ENCODE peak calls at places on chromosomes 16 and 17, in eight cellular contexts. P is endodermal cell, I is IMR-90, R is GM23338, G is heart right ventricle, Q is BE2C, O is pancreas, F is H1. K is an unnamed sample. For H3K36me3 and H3K4me1, the result is how much of the 10 kb centered on the place peaks cover.

GRCh38 chr17:11300201-11300600 is 59.2 kb downstream of the SHISA6 start:
- DNase-seq in F (no peak), O (no peak), R (no peak), Q (no peak), G (no peak), I (no peak), P (no peak), K (no peak)

GRCh38 chr17:62134397-62134796 is 69.3 kb upstream of the MED13 start:
- DNase-seq in G (no peak), O (no peak), Q (no peak), P (no peak), F (no peak), R (no peak), I (peak), K (no peak)

GRCh38 chr17:48310748-48311213 is 119.2 kb downstream of the SKAP1 start:
- DNase-seq in G (no peak), I (no peak), F (no peak), O (no peak), Q (no peak), P (peak), R (peak), K (no peak)

GRCh38 chr16:66274335-66275110 is 92.0 kb upstream of the CDH5 start:
- DNase-seq in I (peak), O (no peak), Q (no peak), F (no peak), P (peak), R (no peak), G (no peak), K (no peak)

GRCh38 chr17:7959503-7960253 is 27.7 kb downstream of the CNTROB start:
- DNase-seq in R (no peak), G (no peak), I (no peak), P (no peak), O (no peak), F (no peak), Q (no peak), K (no peak)

GRCh38 chr17:60170835-60171752 is 21.3 kb downstream of the CA4 start:
- DNase-seq in R (no peak), Q (no peak), I (peak), F (no peak), O (no peak), G (no peak), P (peak), K (no peak)

GRCh38 chr17:31296156-31296555 is 883 bp downstream of the OMG start:
- DNase-seq in I (no peak), R (no peak), Q (no peak), F (no peak), P (no peak), O (no peak), G (no peak), K (no peak)

GRCh38 chr17:33220031-33220430 is 73.1 kb downstream of the ASIC2 start:
- DNase-seq in G (no peak), O (no peak), R (no peak), F (no peak), Q (no peak), P (no peak), I (no peak), K (no peak)

GRCh38 chr16:83356266-83356665 is 451.5 kb upstream of the HSBP1 start:
- DNase-seq in O (no peak), I (peak), F (no peak), Q (no peak), P (peak), R (peak), G (no peak), K (no peak)

GRCh38 chr16:66510711-66511614 is 39.0 kb downstream of the TK2 start:
- DNase-seq in P (no peak), F (no peak), R (no peak), I (no peak), G (no peak), Q (no peak), O (peak), K (peak)

GRCh38 chr17:72863511-72864175 is 228.8 kb downstream of the SLC39A11 start:
- DNase-seq in G (no peak), I (no peak), Q (no peak), P (peak), F (no peak), R (no peak), O (no peak), K (no peak)

GRCh38 chr16:30958164-30959083 is 870 bp downstream of the SETD1A start:
- DNase-seq in F (no peak), P (peak), R (peak), O (peak), I (peak), G (no peak), Q (peak), K (peak)

GRCh38 chr16:27269300-27270150 is 953 bp upstream of the NSMCE1 start:
- DNase-seq in R (no peak), F (no peak), P (peak), O (no peak), G (no peak), Q (no peak), I (no peak), K (no peak)

GRCh38 chr16:9138731-9139501 is 47.5 kb downstream of the HAPSTR1 start:
- DNase-seq in P (peak), F (no peak), R (peak), G (peak), Q (peak), I (peak), O (peak), K (peak)

GRCh38 chr16:61901689-61902088 is 134.5 kb downstream of the CDH8 start:
- DNase-seq in P (no peak), F (no peak), I (no peak), Q (no peak), G (no peak), O (no peak), R (no peak), K (no peak)

GRCh38 chr16:87465306-87465705 is 27.5 kb downstream of the ZCCHC14 start:
- DNase-seq in P (no peak), Q (peak), G (peak), I (peak), F (no peak), O (peak), R (no peak), K (peak)

GRCh38 chr16:56675685-56676210 is 6.1 kb downstream of the MT1H start:
- DNase-seq in R (peak), F (no peak), P (peak), Q (no peak), G (no peak), O (no peak), I (no peak), K (no peak)

GRCh38 chr17:1736348-1737281 is 6.1 kb upstream of the SERPINF2 start:
- DNase-seq in F (no peak), G (peak), R (no peak), Q (peak), I (peak), O (no peak), P (no peak), K (no peak)

GRCh38 chr17:68600881-68601564 is at the start of gene FAM20A:
- DNase-seq in G (peak), R (peak), P (peak), I (no peak), F (no peak), O (peak), Q (peak), K (peak)

GRCh38 chr16:85492617-85492957 is 120.5 kb upstream of the GSE1 start:
- DNase-seq in Q (peak), G (no peak), O (no peak), R (no peak), P (no peak), F (no peak), I (no peak), K (no peak)

DNA sequence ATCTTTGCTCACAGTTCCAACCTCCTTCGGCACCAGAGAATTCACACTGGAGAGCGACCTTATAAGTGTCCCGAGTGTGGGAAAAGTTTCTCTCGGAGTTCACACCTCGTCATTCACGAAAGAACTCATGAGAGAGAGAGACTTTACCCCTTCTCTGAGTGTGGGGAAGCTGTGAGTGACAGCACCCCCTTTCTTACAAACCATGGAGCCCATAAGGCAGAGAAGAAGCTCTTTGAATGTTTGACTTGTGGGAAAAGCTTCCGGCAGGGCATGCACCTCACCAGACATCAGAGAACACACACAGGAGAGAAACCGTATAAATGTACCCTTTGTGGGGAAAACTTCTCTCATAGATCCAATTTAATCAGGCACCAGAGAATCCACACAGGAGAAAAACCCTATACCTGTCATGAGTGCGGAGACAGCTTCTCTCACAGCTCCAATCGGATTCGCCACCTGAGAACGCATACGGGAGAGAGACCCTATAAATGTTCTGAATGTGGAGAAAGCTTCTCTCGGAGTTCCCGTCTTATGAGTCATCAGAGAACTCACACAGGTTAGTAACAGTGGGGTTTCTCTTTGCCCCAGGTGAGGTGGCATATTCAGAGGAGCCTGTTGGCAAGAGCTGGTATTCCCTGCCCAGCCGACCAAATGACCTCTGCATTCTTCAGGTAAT is 6.8 kb downstream of the ZNF263 start:
- DNase-seq in Q (no peak), R (no peak), P (no peak), I (no peak), G (no peak), O (no peak), F (no peak), K (no peak)
- H3K4me3 ChIP-seq in Q (no peak), R (no peak), P (peak), I (no peak), G (no peak), O (no peak), F (no peak), K (no peak)

GRCh38 chr17:67215991-67216421 is 29.0 kb downstream of the HELZ start:
- DNase-seq in O (no peak), Q (no peak), G (no peak), I (no peak), F (no peak), R (no peak), P (no peak), K (no peak)
- H3K36me3 ChIP-seq in O (under half), Q (under half), G (under half), I (under half), F (under half), R (under half), P (half or more), K (under half)

GRCh38 chr17:82921426-82921825 is 81.6 kb upstream of the ZNF750 start:
- DNase-seq in O (peak), G (no peak), Q (no peak), P (no peak), I (no peak), R (no peak), F (no peak), K (peak)

GRCh38 chr17:82920715-82921114 is 80.9 kb upstream of the ZNF750 start:
- DNase-seq in Q (no peak), F (no peak), R (no peak), O (peak), P (no peak), G (no peak), I (no peak), K (peak)

GRCh38 chr17:82924214-82924613 is 84.4 kb upstream of the ZNF750 start:
- DNase-seq in R (no peak), I (no peak), O (peak), F (no peak), G (no peak), P (no peak), Q (no peak), K (peak)

GRCh38 chr17:82923366-82924113 is 83.7 kb upstream of the ZNF750 start:
- DNase-seq in F (no peak), P (no peak), G (no peak), Q (no peak), R (no peak), I (no peak), O (peak), K (peak)

DNA sequence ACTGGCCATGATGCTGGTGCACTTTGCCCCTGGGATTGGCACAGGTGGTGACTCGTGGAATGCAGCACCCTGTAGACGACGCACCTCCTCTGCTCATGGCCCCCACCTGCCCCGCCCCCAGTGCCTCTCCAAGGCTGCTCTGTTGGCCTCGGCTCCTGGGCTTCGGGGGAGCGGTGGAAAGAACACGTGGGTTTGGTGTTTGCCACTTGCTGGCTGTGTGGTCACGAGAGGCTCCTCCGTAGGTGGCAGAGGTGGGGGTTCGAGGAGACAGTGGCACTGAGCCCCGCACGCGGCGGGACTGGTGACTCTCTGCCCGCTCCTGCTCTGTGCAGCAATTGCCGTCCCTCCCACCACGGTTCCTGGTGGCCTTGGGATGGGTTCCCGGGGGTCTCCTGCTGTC is 82.8 kb upstream of the ZNF750 start:
- DNase-seq in P (no peak), O (peak), I (no peak), G (no peak), F (no peak), Q (no peak), R (no peak), K (peak)
- H3K4me1 ChIP-seq in P (under half), O (under half), I (under half), G (under half), F (under half), Q (under half), R (under half), K (under half)

GRCh38 chr16:59440-60059 is 5.9 kb downstream of the SNRNP25 start:
- DNase-seq in G (no peak), I (no peak), F (no peak), O (peak), Q (no peak), R (no peak), P (no peak), K (no peak)

GRCh38 chr16:62283-62682 is 8.7 kb downstream of the SNRNP25 start:
- DNase-seq in I (no peak), P (no peak), R (no peak), G (no peak), Q (no peak), F (no peak), O (no peak), K (peak)

GRCh38 chr16:60166-60565 is 6.5 kb downstream of the SNRNP25 start:
- DNase-seq in F (no peak), Q (peak), O (peak), R (no peak), I (no peak), G (no peak), P (no peak), K (peak)

GRCh38 chr16:61879-62281 is 8.3 kb downstream of the SNRNP25 start:
- DNase-seq in P (no peak), F (no peak), O (peak), G (no peak), Q (no peak), I (no peak), R (peak), K (no peak)

GRCh38 chr16:60929-61878 is 7.6 kb downstream of the SNRNP25 start:
- DNase-seq in G (no peak), Q (peak), R (peak), P (no peak), O (peak), F (no peak), I (no peak), K (peak)
- H3K4me3 ChIP-seq in G (no peak), Q (no peak), R (no peak), P (no peak), O (no peak), F (no peak), I (no peak), K (no peak)

DNA sequence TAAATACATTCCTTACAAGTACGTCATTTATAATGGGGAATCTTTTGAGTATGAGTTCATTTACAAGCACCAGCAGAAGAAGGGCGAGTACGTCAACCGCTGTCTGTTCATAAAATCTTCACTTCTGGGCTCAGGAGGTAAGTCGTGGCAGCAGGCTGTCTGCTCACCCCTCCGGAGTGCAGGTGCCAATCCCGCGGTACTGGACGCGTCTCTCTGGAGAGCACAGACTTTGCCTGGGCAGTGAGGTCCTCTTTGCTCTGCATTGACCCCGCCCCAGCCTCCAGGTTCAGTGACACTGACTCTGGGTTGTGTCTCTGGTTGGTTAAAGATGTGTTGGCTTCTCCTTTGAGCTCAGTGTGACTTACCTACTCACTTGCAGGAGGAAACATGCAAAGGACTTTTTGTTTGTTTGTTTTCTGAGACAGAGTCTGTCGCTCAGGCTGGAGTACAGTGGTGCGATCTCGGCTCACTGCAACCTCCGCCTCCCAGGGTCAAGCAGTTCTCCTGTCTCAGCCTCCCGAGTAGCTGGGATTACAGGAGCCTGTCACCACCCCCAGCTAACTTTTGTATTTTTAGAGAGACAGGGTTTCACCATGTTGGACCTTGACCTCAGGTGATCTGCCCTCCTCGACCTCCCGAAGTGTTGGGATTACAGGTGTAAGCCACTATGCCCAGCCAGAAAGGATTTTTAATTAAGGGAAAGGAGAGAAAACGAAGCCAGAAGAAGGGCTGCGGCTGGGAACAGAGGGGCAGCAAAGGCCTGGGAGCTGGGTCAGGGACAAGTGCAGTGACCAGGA is 31.2 kb downstream of the RNF213 start:
- DNase-seq in Q (no peak), I (no peak), P (no peak), R (no peak), F (no peak), G (no peak), O (no peak), K (no peak)
- H3K36me3 ChIP-seq in Q (under half), I (half or more), P (under half), R (under half), F (under half), G (under half), O (under half), K (under half)

DNA sequence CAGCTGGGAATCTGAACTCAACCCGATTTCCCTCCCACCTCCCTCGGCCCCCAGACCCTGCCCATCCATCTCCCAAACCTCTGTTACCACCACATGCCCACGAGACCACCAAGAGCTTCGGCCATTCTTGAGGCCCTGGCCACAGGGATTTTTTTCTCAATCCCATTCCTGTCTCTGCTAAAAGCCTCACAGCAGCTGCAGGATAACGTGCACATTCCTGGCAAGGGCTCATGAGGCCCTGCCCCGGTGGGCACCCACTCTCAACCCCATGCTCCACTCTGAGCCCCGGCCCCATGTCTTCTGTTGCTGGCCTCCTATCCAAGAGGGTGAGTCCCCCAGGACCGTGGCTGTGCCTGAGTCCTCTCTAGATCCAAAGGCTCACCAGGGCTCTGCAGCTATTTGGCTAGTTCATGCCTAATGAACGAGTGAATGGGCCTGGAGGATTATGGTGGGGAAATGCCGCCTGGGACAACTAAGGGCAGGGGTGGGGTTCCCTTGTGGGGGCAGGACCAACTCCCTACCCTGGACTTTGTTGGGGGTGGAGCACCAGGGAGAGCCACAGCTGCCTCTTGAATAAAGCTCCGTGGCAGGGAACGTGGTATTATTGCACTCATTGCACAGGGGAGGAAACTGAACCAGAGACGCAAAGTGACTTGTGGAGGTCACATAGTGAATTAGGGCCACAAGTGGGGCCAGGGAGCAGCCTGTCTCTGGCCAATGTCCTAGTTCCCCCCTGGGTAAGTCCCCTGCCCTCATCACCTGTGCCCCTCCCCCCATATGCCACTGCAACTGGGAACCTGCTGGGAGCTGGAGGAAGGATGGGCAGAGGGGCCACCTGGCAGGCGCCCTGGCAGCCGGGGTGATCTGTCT is 113.8 kb upstream of the SMURF2 start:
- DNase-seq in P (no peak), G (no peak), O (no peak), F (no peak), Q (no peak), R (no peak), I (no peak), K (no peak)
- H3K4me1 ChIP-seq in P (under half), G (under half), O (under half), F (under half), Q (under half), R (under half), I (under half), K (under half)

GRCh38 chr17:79907855-79908254 is 68.6 kb upstream of the CBX4 start:
- DNase-seq in O (no peak), R (no peak), G (no peak), P (no peak), I (peak), Q (no peak), F (no peak), K (no peak)
- H3K4me3 ChIP-seq in O (no peak), R (no peak), G (no peak), P (no peak), I (no peak), Q (no peak), F (no peak), K (no peak)